ENCODE peak calls at places on chromosomes 7 and 10, in five cellular contexts. One of them, this sample, is unnamed.

GRCh38 chr10:92544296-92544695 is 29.6 kb downstream of the IDE start:
- DNase-seq in OCI-LY7: peak; percentile 9
- DNase-seq in NCI-H774: no peak
- DNase-seq in breast epithelium: no peak
- DNase-seq in glomerular endothelial cell: no peak
- DNase-seq in this sample: no peak

GRCh38 chr7:43834463-43835251 is 34.7 kb downstream of the MRPS24 start:
- DNase-seq in OCI-LY7: peak; percentile 53
- DNase-seq in NCI-H774: no peak
- DNase-seq in breast epithelium: no peak
- DNase-seq in glomerular endothelial cell: no peak
- DNase-seq in this sample: no peak

GRCh38 chr10:12710157-12710556 is 291.4 kb downstream of the CCDC3 start:
- DNase-seq in OCI-LY7: no peak
- DNase-seq in NCI-H774: no peak
- DNase-seq in breast epithelium: no peak
- DNase-seq in glomerular endothelial cell: no peak
- DNase-seq in this sample: no peak

GRCh38 chr10:2280713-2281112 is 543.4 kb upstream of the ADARB2 start:
- DNase-seq in OCI-LY7: no peak
- DNase-seq in NCI-H774: no peak
- DNase-seq in breast epithelium: no peak
- DNase-seq in glomerular endothelial cell: no peak
- DNase-seq in this sample: no peak

GRCh38 chr10:75408911-75409885 is 7.6 kb upstream of the ZNF503 start:
- DNase-seq in OCI-LY7: peak; percentile 37
- DNase-seq in NCI-H774: peak; percentile 76
- DNase-seq in breast epithelium: peak; percentile 72
- DNase-seq in glomerular endothelial cell: no peak
- DNase-seq in this sample: peak; percentile 52

GRCh38 chr10:117221156-117221711 is 19.7 kb upstream of the SLC18A2 start:
- DNase-seq in OCI-LY7: no peak
- DNase-seq in NCI-H774: no peak
- DNase-seq in breast epithelium: no peak
- DNase-seq in glomerular endothelial cell: no peak
- DNase-seq in this sample: no peak

GRCh38 chr10:78656815-78657621 is 411.7 kb upstream of the ZMIZ1 start:
- DNase-seq in OCI-LY7: no peak
- DNase-seq in NCI-H774: no peak
- DNase-seq in breast epithelium: no peak
- DNase-seq in glomerular endothelial cell: no peak
- DNase-seq in this sample: no peak

GRCh38 chr7:97003262-97004236 is 1.8 kb upstream of the DLX6 start:
- DNase-seq in OCI-LY7: no peak
- DNase-seq in NCI-H774: no peak
- DNase-seq in breast epithelium: no peak
- DNase-seq in glomerular endothelial cell: no peak
- DNase-seq in this sample: no peak

GRCh38 chr10:66671562-66671961 is 254.3 kb upstream of the LRRTM3 start:
- DNase-seq in OCI-LY7: no peak
- DNase-seq in NCI-H774: no peak
- DNase-seq in breast epithelium: no peak
- DNase-seq in glomerular endothelial cell: no peak
- DNase-seq in this sample: no peak

GRCh38 chr10:114022751-114023150 is 20.9 kb upstream of the ADRB1 start:
- DNase-seq in OCI-LY7: no peak
- DNase-seq in NCI-H774: no peak
- DNase-seq in breast epithelium: no peak
- DNase-seq in glomerular endothelial cell: no peak
- DNase-seq in this sample: no peak

GRCh38 chr10:70503776-70504175 is 25.2 kb downstream of the PALD1 start:
- DNase-seq in OCI-LY7: peak; percentile 73
- DNase-seq in NCI-H774: no peak
- DNase-seq in breast epithelium: no peak
- DNase-seq in glomerular endothelial cell: no peak
- DNase-seq in this sample: no peak

GRCh38 chr7:131013716-131014115 is 279.7 kb upstream of the KLF14 start:
- DNase-seq in OCI-LY7: no peak
- DNase-seq in NCI-H774: no peak
- DNase-seq in breast epithelium: no peak
- DNase-seq in glomerular endothelial cell: no peak
- DNase-seq in this sample: no peak

GRCh38 chr10:35961501-35961900 is 319.4 kb upstream of the FZD8 start:
- DNase-seq in OCI-LY7: no peak
- DNase-seq in NCI-H774: no peak
- DNase-seq in breast epithelium: no peak
- DNase-seq in glomerular endothelial cell: no peak
- DNase-seq in this sample: no peak

GRCh38 chr7:152565731-152566130 is 110.2 kb downstream of the XRCC2 start:
- DNase-seq in OCI-LY7: no peak
- DNase-seq in NCI-H774: no peak
- DNase-seq in breast epithelium: no peak
- DNase-seq in glomerular endothelial cell: no peak
- DNase-seq in this sample: no peak

GRCh38 chr7:66110861-66111260 is 3.8 kb upstream of the CRCP start:
- DNase-seq in OCI-LY7: no peak
- DNase-seq in NCI-H774: no peak
- DNase-seq in breast epithelium: no peak
- DNase-seq in glomerular endothelial cell: no peak
- DNase-seq in this sample: no peak

GRCh38 chr7:96151889-96152288 is 170.0 kb downstream of the SLC25A13 start:
- DNase-seq in OCI-LY7: no peak
- DNase-seq in NCI-H774: no peak
- DNase-seq in breast epithelium: no peak
- DNase-seq in glomerular endothelial cell: no peak
- DNase-seq in this sample: no peak

GRCh38 chr10:44575601-44576380 is 190.9 kb upstream of the CXCL12 start:
- DNase-seq in OCI-LY7: no peak
- DNase-seq in NCI-H774: no peak
- DNase-seq in breast epithelium: no peak
- DNase-seq in glomerular endothelial cell: no peak
- DNase-seq in this sample: no peak

GRCh38 chr7:33921216-33921938 is 16.0 kb downstream of the BMPER start:
- DNase-seq in OCI-LY7: no peak
- DNase-seq in NCI-H774: no peak
- DNase-seq in breast epithelium: no peak
- DNase-seq in glomerular endothelial cell: no peak
- DNase-seq in this sample: peak; percentile 54

GRCh38 chr7:44175730-44176129 is 13.5 kb downstream of the GCK start:
- DNase-seq in OCI-LY7: no peak
- DNase-seq in NCI-H774: no peak
- DNase-seq in breast epithelium: no peak
- DNase-seq in glomerular endothelial cell: no peak
- DNase-seq in this sample: no peak

GRCh38 chr7:117279931-117280525 is 42.8 kb downstream of the WNT2 start:
- DNase-seq in OCI-LY7: no peak
- DNase-seq in NCI-H774: no peak
- DNase-seq in breast epithelium: no peak
- DNase-seq in glomerular endothelial cell: no peak
- DNase-seq in this sample: no peak

GRCh38 chr7:127638197-127638596 is 13.8 kb upstream of the SND1 start:
- DNase-seq in OCI-LY7: no peak
- DNase-seq in NCI-H774: no peak
- DNase-seq in breast epithelium: no peak
- DNase-seq in glomerular endothelial cell: no peak
- DNase-seq in this sample: no peak

GRCh38 chr7:27079234-27079975 is 16.4 kb downstream of the HOXA1 start:
- DNase-seq in OCI-LY7: no peak
- DNase-seq in NCI-H774: no peak
- DNase-seq in breast epithelium: no peak
- DNase-seq in glomerular endothelial cell: no peak
- DNase-seq in this sample: no peak